ENCODE peak calls at places on chromosome 20, in four cellular contexts. F is choroid plexus epithelial cell, R is left lung, K is lower lobe of right lung. W is an unnamed sample.

GRCh38 chr20:46182801-46183200 is 64.7 kb downstream of the CD40 start:
- DNase-seq in R (no peak), K (no peak), F (no peak), W (no peak)

GRCh38 chr20:46025376-46025783 is 3.6 kb upstream of the SLC12A5 start:
- DNase-seq in F (no peak), R (no peak), K (no peak), W (no peak)

GRCh38 chr20:36717657-36718056 is 28.2 kb downstream of the NDRG3 start:
- DNase-seq in R (no peak), F (peak; percentile 10), K (no peak), W (peak; percentile 10)

GRCh38 chr20:43477193-43477592 is 19.5 kb downstream of the SRSF6 start:
- DNase-seq in K (no peak), F (no peak), R (no peak), W (no peak)

GRCh38 chr20:50915424-50915823 is 15.8 kb downstream of the ADNP start:
- DNase-seq in K (no peak), R (no peak), F (peak; percentile 43), W (peak; percentile 70)

GRCh38 chr20:50824137-50824536 is 29.3 kb downstream of the BCAS4 start:
- DNase-seq in K (no peak), R (no peak), F (peak; percentile 73), W (peak; percentile 86)

GRCh38 chr20:46050885-46051284 is 21.9 kb downstream of the SLC12A5 start:
- DNase-seq in R (no peak), F (no peak), K (no peak), W (no peak)

GRCh38 chr20:41650221-41650948 is 32.2 kb upstream of the CHD6 start:
- DNase-seq in R (no peak), F (no peak), K (no peak), W (no peak)

GRCh38 chr20:50488236-50488806 is 21.9 kb upstream of the PTPN1 start:
- DNase-seq in K (no peak), R (no peak), F (peak; percentile 36), W (no peak)

GRCh38 chr20:59120491-59120890 is 43.1 kb upstream of the ZNF831 start:
- DNase-seq in F (no peak), R (no peak), K (no peak), W (no peak)

GRCh38 chr20:57200882-57201723 is 65.3 kb downstream of the BMP7 start:
- DNase-seq in R (no peak), F (no peak), K (no peak), W (no peak)

GRCh38 chr20:8389381-8390368 is 257.6 kb downstream of the PLCB1 start:
- DNase-seq in F (peak; percentile 73), K (no peak), R (no peak), W (peak; percentile 81)

GRCh38 chr20:33178726-33179125 is 10.8 kb downstream of the BPIFA2 start:
- DNase-seq in F (peak; percentile 19), K (no peak), R (no peak), W (no peak)

GRCh38 chr20:25178563-25179438 is 16.7 kb upstream of the ENTPD6 start:
- DNase-seq in F (peak; percentile 92), K (peak; percentile 69), R (no peak), W (peak; percentile 90)

GRCh38 chr20:14312001-14312400 is 25.4 kb downstream of the FLRT3 start:
- DNase-seq in K (no peak), F (no peak), R (no peak), W (no peak)

GRCh38 chr20:40865095-40865494 is 163.5 kb upstream of the TOP1 start:
- DNase-seq in R (no peak), F (no peak), K (no peak), W (no peak)

GRCh38 chr20:59221049-59221748 is 57.6 kb downstream of the ZNF831 start:
- DNase-seq in K (no peak), R (no peak), F (peak; percentile 4), W (peak; percentile 7)

GRCh38 chr20:59163641-59164530 is at the start of gene ZNF831:
- DNase-seq in K (no peak), F (no peak), R (no peak), W (no peak)

GRCh38 chr20:5602346-5602745 is 147.9 kb upstream of the SHLD1 start:
- DNase-seq in F (peak; percentile 45), R (no peak), K (no peak), W (peak; percentile 35)

GRCh38 chr20:5078399-5078958 is 41.3 kb downstream of the PCNA start:
- DNase-seq in K (peak; percentile 83), R (no peak), F (peak; percentile 16), W (peak; percentile 33)

GRCh38 chr20:2657241-2657640 is 4.8 kb downstream of the NOP56 start:
- DNase-seq in K (no peak), F (no peak), R (no peak), W (no peak)

GRCh38 chr20:17612287-17612974 is 42.6 kb downstream of the DSTN start:
- DNase-seq in K (peak; percentile 65), R (no peak), F (peak; percentile 87), W (peak; percentile 81)

GRCh38 chr20:14434379-14435136 is 97.1 kb upstream of the FLRT3 start:
- DNase-seq in K (no peak), R (no peak), F (peak; percentile 26), W (peak; percentile 6)

GRCh38 chr20:9458075-9458818 is 56.1 kb upstream of the LAMP5 start:
- DNase-seq in F (peak; percentile 84), K (no peak), R (no peak), W (peak; percentile 5)
- TF ChIP-seq CTCF in F (peak; percentile 52), K (peak; percentile 38), R (no peak), W (no peak)

GRCh38 chr20:63829598-63829942 is 1.5 kb downstream of the ZBTB46 start:
- DNase-seq in F (peak; percentile 55), R (no peak), K (no peak), W (no peak)
- H3K4me3 ChIP-seq in F (peak overlapping the region; percentile 63), R (peak overlapping the region; percentile 41), K (peak overlapping the region; percentile 60), W (peak overlapping the region; percentile 65)

GRCh38 chr20:39105551-39105950 is 143.4 kb downstream of the DHX35 start:
- DNase-seq in R (no peak), K (no peak), F (no peak), W (no peak)
- TF ChIP-seq CTCF in R (no peak), K (no peak), F (no peak), W (no peak)

GRCh38 chr20:49415664-49416044 is 66.8 kb downstream of the KCNB1 start:
- DNase-seq in F (no peak), K (no peak), R (no peak), W (no peak)
- H3K4me3 ChIP-seq in F (no peak overlapping the region), K (no peak overlapping the region), R (no peak overlapping the region), W (no peak overlapping the region)

GRCh38 chr20:38184098-38184497 is 19.0 kb upstream of the TGM2 start:
- DNase-seq in R (no peak), K (no peak), F (no peak), W (no peak)

GRCh38 chr20:38190936-38191371 is 25.9 kb upstream of the TGM2 start:
- DNase-seq in K (no peak), R (no peak), F (no peak), W (no peak)

GRCh38 chr20:38186788-38187221 is 21.7 kb upstream of the TGM2 start:
- DNase-seq in F (no peak), K (no peak), R (no peak), W (peak; percentile 46)

GRCh38 chr20:38190166-38190565 is 25.1 kb upstream of the TGM2 start:
- DNase-seq in F (no peak), K (no peak), R (no peak), W (no peak)

GRCh38 chr20:38187512-38187911 is 22.4 kb upstream of the TGM2 start:
- DNase-seq in F (peak; percentile 56), K (peak; percentile 69), R (no peak), W (no peak)
- TF ChIP-seq CTCF in F (peak; percentile 50), K (peak; percentile 17), R (no peak), W (peak; percentile 16)

DNA sequence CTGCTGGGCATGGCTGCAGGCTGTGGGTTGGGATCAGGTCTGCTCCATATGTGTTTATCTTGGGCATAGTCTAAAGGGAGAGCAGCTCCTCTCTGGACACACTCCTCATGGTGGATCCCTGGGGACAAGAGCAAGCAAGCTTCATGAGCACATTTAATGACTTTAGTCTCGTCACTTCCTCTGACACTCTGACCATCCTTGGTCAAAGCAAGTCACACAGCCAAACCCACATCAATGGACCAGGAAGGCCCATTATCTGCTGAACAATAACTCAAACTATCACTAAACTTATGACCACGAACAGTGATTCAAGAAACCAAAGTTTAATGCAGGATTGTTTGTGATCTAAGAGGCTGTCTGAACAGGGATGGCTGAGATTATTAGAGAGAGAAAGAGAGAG is 490.0 kb upstream of the SULF2 start:
- DNase-seq in F (no peak), K (no peak), R (no peak), W (no peak)
- H3K4me3 ChIP-seq in F (no peak overlapping the region), K (no peak overlapping the region), R (no peak overlapping the region), W (no peak overlapping the region)

DNA sequence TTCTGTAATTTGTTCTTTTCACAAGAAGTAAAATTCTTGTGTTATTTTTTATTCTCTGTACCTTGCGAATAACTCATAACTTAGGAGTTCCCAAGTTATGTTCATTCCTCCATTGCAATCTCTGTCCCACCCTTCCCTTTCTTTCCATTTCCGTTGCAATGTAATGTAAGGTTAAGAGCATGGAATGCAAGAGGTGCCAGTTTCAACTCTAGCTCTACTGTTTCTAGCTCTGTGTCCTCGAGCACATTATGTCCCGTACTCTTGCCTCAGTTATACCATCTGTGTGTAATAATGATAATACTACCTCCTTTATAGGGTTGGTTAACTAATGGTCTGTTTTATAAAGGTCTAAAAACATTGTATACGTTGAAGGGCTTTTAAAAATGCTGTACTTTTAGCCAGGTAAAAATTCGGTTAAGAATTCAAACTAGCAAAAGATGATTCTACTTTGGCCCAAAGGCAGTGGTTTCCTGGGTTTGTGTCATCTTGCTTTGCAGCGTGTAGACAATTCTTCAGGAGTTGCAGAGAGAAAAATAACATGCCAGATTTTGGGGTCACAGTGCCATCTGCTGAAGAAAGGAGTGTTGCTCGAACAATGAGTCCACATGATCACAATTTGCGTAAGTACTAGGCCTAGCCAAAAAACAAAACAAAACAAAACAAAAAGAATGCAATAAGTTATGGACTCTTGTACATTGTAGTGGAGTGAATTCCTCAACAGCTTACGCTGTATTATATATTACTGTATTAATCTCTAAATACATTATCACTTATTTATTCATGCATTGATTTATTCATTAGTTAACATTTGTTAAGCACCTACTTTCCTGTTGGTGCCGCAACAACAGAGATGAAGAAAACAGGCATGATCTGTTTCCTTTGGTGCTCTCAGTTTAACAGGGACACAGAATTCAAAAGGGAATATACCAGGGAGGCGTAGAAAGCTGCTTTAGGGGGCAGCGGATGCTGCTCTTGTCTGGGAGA is 10.0 kb upstream of the PFDN4 start:
- DNase-seq in K (no peak), F (peak; percentile 84), R (no peak), W (peak; percentile 80)
- TF ChIP-seq CTCF in K (no peak), F (peak; percentile 65), R (no peak), W (peak; percentile 44)

DNA sequence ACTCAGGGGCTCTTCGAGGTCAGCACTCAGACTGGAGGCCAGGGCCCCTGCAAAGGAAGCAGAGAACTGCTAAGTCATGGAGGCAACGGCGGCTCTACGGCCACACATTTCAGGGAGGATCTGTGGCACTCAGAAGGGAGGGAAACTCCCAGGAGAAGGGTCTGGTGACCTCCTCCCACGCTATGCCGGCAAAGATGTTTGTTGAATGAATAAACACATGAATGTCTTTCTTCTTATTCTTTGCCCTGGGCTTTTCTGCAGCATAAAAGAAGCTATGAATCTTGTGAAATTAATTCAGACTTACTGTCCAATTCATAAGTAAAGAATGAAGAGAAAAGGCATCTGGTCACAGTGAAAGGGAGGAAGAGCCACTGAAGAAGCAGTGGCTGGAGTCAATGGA is 25.3 kb downstream of the INSM1 start:
- DNase-seq in F (peak; percentile 47), K (no peak), R (no peak), W (peak; percentile 16)
- H3K4me3 ChIP-seq in F (no peak overlapping the region), K (no peak overlapping the region), R (no peak overlapping the region), W (no peak overlapping the region)

W was measured in fibroblast of pulmonary artery.